ENCODE peak calls at places on chromosomes 13 and 19, in eight cellular contexts. A is adipocyte; H is stimulated activated CD4-positive, alpha-beta T cell treated with anti-CD3 and anti-CD28 coated beads, Interleukin-4, amount 100 ng/mL, for 1 hour; J is HCT116; Z is PC-3; T is neural progenitor cell; K is activated CD4-positive, alpha-beta T cell treated with anti-CD3 and anti-CD28 coated beads, Interleukin-2, amount 50 U/mL, for 48 hours; U is HuH-7.5. X is an unnamed sample.

GRCh38 chr19:11420894-11421606 is 1.9 kb upstream of the RGL3 start:
- DNase-seq in U (peak; percentile 45), Z (no peak), A (no peak), T (peak; percentile 65), J (no peak), K (peak; percentile 15), H (no peak), X (no peak)

GRCh38 chr19:54470991-54471782 is 1.9 kb downstream of the CDC42EP5 start:
- DNase-seq in U (no peak), K (no peak), T (peak; percentile 49), H (no peak), J (no peak), Z (no peak), A (peak; percentile 30), X (peak; percentile 91)

GRCh38 chr19:18634612-18635290 is 2.1 kb upstream of the KLHL26 start:
- DNase-seq in K (no peak), U (no peak), A (no peak), J (no peak), Z (no peak), T (no peak), H (no peak), X (no peak)

GRCh38 chr19:50663280-50663790 is 14.1 kb downstream of the C19orf81 start:
- DNase-seq in Z (peak; percentile 54), T (no peak), U (no peak), H (no peak), K (no peak), J (no peak), A (no peak), X (no peak)

GRCh38 chr19:3345850-3346460 is 20.4 kb upstream of the NFIC start:
- DNase-seq in H (no peak), K (no peak), A (no peak), Z (no peak), J (no peak), T (no peak), U (no peak), X (no peak)

GRCh38 chr19:33902802-33903488 is 106.3 kb downstream of the KCTD15 start:
- DNase-seq in K (no peak), Z (no peak), T (no peak), H (no peak), U (no peak), J (no peak), A (no peak), X (no peak)

GRCh38 chr13:74306496-74306895 is 172.3 kb upstream of the KLF12 start:
- DNase-seq in K (no peak), Z (peak; percentile 4), U (no peak), A (peak; percentile 69), J (no peak), T (no peak), H (no peak), X (no peak)

GRCh38 chr13:24727731-24728601 is 36.0 kb upstream of the RNF17 start:
- DNase-seq in H (peak; percentile 62), U (peak; percentile 73), J (peak; percentile 85), T (peak; percentile 85), A (peak; percentile 94), K (peak; percentile 64), Z (peak; percentile 77), X (peak; percentile 45)

GRCh38 chr13:48201044-48201443 is 32.0 kb upstream of the ITM2B start:
- DNase-seq in Z (no peak), A (no peak), U (no peak), J (no peak), T (no peak), H (no peak), K (no peak), X (no peak)

GRCh38 chr13:61036715-61037114 is 378.9 kb downstream of the PCDH20 start:
- DNase-seq in A (no peak), J (no peak), U (no peak), K (no peak), T (no peak), Z (peak; percentile 37), H (no peak), X (no peak)

GRCh38 chr19:49335071-49335783 is at the start of gene CD37:
- DNase-seq in J (no peak), Z (no peak), K (peak; percentile 58), A (no peak), T (no peak), H (peak; percentile 55), U (no peak), X (no peak)

GRCh38 chr19:40811478-40812341 is 12.7 kb downstream of the EGLN2 start:
- DNase-seq in T (peak; percentile 60), H (peak; percentile 41), Z (no peak), A (no peak), J (no peak), K (no peak), U (no peak), X (no peak)

GRCh38 chr13:78401833-78402232 is 201.5 kb downstream of the POU4F1 start:
- DNase-seq in A (no peak), J (no peak), Z (no peak), H (no peak), T (peak; percentile 39), K (no peak), U (no peak), X (no peak)

GRCh38 chr13:44050450-44051063 is 170.9 kb downstream of the LACC1 start:
- DNase-seq in A (peak; percentile 73), U (no peak), T (no peak), J (peak; percentile 32), K (no peak), Z (peak; percentile 62), H (no peak), X (no peak)

GRCh38 chr13:33172911-33173310 is 112.6 kb downstream of the STARD13 start:
- DNase-seq in J (no peak), H (no peak), U (no peak), K (no peak), A (no peak), T (no peak), Z (no peak), X (no peak)

GRCh38 chr13:44815507-44816074 is 173.7 kb downstream of the NUFIP1 start:
- DNase-seq in A (peak; percentile 97), J (peak; percentile 67), U (peak; percentile 63), Z (peak; percentile 91), T (peak; percentile 41), H (peak; percentile 14), K (peak; percentile 33), X (peak; percentile 47)

GRCh38 chr19:39409886-39410619 is 2.4 kb upstream of the PLEKHG2 start:
- DNase-seq in A (peak; percentile 88), J (peak; percentile 54), T (peak; percentile 68), H (peak; percentile 64), Z (no peak), K (peak; percentile 68), U (peak; percentile 64), X (peak; percentile 95)

GRCh38 chr13:61136101-61136500 is 279.5 kb downstream of the PCDH20 start:
- DNase-seq in T (no peak), A (peak; percentile 54), K (no peak), U (no peak), J (no peak), Z (no peak), H (no peak), X (no peak)

GRCh38 chr13:113272791-113273190 is 24.2 kb upstream of the LAMP1 start:
- DNase-seq in K (no peak), A (no peak), H (no peak), J (no peak), Z (no peak), U (no peak), T (no peak), X (no peak)

GRCh38 chr19:45403781-45404556 is 900 bp downstream of the PPP1R13L start:
- DNase-seq in J (no peak), A (peak; percentile 57), K (peak; percentile 75), Z (peak; percentile 75), T (peak; percentile 77), U (peak; percentile 90), H (peak; percentile 66), X (peak; percentile 60)

GRCh38 chr13:109348514-109349340 is 437.7 kb downstream of the IRS2 start:
- DNase-seq in H (no peak), Z (peak; percentile 59), K (no peak), T (no peak), J (no peak), U (no peak), A (peak; percentile 11), X (no peak)

GRCh38 chr19:38939957-38940356 is 9.2 kb downstream of the MRPS12 start:
- DNase-seq in J (no peak), U (no peak), A (no peak), Z (no peak), K (no peak), H (no peak), T (no peak), X (no peak)